ENCODE peak calls at places on chromosomes 2 and 18, in nine cellular contexts. S is choroid plexus epithelial cell, Z is kidney, P is GM12865, G is GM12878, H is body of pancreas, N is suprapubic skin, F is WERI-Rb-1, T is fibroblast of lung. B is an unnamed sample.

GRCh38 chr2:26477126-26477910 is 606 bp downstream of the OTOF start:
- DNase-seq in G (no peak), F (no peak), Z (peak; percentile 55), P (no peak), N (no peak), T (no peak), S (no peak), H (no peak), B (no peak)

GRCh38 chr2:170886391-170886790 is 42.7 kb upstream of the GORASP2 start:
- DNase-seq in S (peak; percentile 60), N (no peak), G (no peak), F (no peak), Z (no peak), H (no peak), P (no peak), T (peak; percentile 97), B (peak; percentile 55)

GRCh38 chr2:218405365-218406208 is 5.9 kb downstream of the CTDSP1 start:
- DNase-seq in G (no peak), N (no peak), H (no peak), S (no peak), P (no peak), T (no peak), Z (peak; percentile 85), F (peak; percentile 38), B (no peak)

GRCh38 chr2:106065983-106066826 is 127.9 kb downstream of the UXS1 start:
- DNase-seq in S (no peak), F (no peak), P (no peak), T (no peak), N (no peak), G (no peak), Z (no peak), H (no peak), B (no peak)

GRCh38 chr18:34595673-34596072 is 114.4 kb upstream of the DTNA start:
- DNase-seq in F (peak; percentile 19), S (peak; percentile 77), Z (no peak), H (no peak), T (peak; percentile 36), G (no peak), P (peak; percentile 8), N (no peak), B (no peak)

GRCh38 chr2:68536000-68536399 is 68.6 kb downstream of the APLF start:
- DNase-seq in G (no peak), S (no peak), Z (no peak), N (no peak), P (no peak), F (no peak), T (no peak), H (no peak), B (no peak)

GRCh38 chr2:36594849-36595248 is 3.1 kb downstream of the FEZ2 start:
- DNase-seq in G (no peak), H (no peak), T (no peak), N (no peak), S (no peak), F (no peak), P (no peak), Z (no peak), B (no peak)

GRCh38 chr2:29009711-29010677 is 28.9 kb downstream of the TOGARAM2 start:
- DNase-seq in S (no peak), Z (peak; percentile 66), P (no peak), F (peak; percentile 47), G (no peak), T (no peak), N (no peak), H (no peak), B (no peak)

GRCh38 chr2:134173338-134174016 is 80.4 kb upstream of the MGAT5 start:
- DNase-seq in F (peak; percentile 36), N (no peak), S (no peak), T (no peak), G (no peak), H (peak; percentile 47), P (no peak), Z (no peak), B (no peak)

GRCh38 chr2:27322301-27322765 is 564 bp downstream of the MPV17 start:
- DNase-seq in N (no peak), Z (peak; percentile 78), G (no peak), F (peak; percentile 29), H (peak; percentile 32), P (peak; percentile 52), S (peak; percentile 21), T (peak; percentile 17), B (no peak)

GRCh38 chr2:8312861-8313768 is 368.7 kb upstream of the ID2 start:
- DNase-seq in P (peak; percentile 91), H (no peak), G (peak; percentile 96), S (no peak), T (peak; percentile 39), F (peak; percentile 82), Z (no peak), N (no peak), B (no peak)

DNA sequence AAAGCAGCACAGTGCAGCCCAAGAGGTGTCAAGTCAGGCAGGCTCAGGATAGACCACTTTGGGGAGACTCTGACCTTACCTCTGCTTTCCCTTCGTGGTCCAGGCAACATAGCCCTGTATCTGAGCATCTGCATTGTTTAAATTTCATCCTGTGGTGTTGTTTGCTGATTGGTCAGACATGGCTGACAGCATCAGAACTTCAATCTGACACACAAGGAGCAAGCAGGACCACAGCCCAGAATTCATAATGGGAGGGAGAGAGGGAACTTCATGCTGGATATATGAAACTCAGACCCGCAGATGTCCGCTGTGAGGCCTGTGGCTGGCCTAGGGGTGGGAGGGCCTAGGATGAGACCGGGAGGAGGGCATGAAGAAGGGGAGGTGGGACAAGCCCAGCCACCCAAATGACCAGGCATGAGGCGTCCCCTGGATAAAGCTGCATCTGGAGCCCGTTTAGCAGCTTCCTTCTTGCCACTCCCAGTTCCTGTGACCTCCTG is 285.6 kb downstream of the TCF4 start:
- DNase-seq in G (no peak), Z (no peak), H (no peak), F (no peak), P (no peak), S (no peak), N (no peak), T (peak; percentile 39), B (no peak)
- H3K4me3 ChIP-seq in G (no peak overlapping the region), Z (no peak overlapping the region), H (no peak overlapping the region), F (no peak overlapping the region), P (peak overlapping the region; percentile 51), S (peak overlapping the region; percentile 36), N (peak overlapping the region; percentile 15), T (peak overlapping the region; percentile 37), B (peak overlapping the region; percentile 17)

GRCh38 chr2:20374919-20375318 is 24.3 kb upstream of the PUM2 start:
- DNase-seq in S (no peak), F (no peak), G (no peak), Z (no peak), T (no peak), P (no peak), H (no peak), N (no peak), B (no peak)

GRCh38 chr2:20369366-20369765 is 18.7 kb upstream of the PUM2 start:
- DNase-seq in S (no peak), G (no peak), N (no peak), H (no peak), T (no peak), Z (no peak), F (no peak), P (no peak), B (no peak)

GRCh38 chr2:20370191-20370590 is 19.5 kb upstream of the PUM2 start:
- DNase-seq in T (no peak), P (no peak), N (no peak), H (no peak), Z (no peak), G (no peak), F (no peak), S (no peak), B (no peak)

GRCh38 chr2:20371656-20372055 is 21.0 kb upstream of the PUM2 start:
- DNase-seq in T (peak; percentile 50), Z (no peak), G (no peak), F (no peak), H (no peak), S (no peak), P (peak; percentile 28), N (peak; percentile 0), B (no peak)

DNA sequence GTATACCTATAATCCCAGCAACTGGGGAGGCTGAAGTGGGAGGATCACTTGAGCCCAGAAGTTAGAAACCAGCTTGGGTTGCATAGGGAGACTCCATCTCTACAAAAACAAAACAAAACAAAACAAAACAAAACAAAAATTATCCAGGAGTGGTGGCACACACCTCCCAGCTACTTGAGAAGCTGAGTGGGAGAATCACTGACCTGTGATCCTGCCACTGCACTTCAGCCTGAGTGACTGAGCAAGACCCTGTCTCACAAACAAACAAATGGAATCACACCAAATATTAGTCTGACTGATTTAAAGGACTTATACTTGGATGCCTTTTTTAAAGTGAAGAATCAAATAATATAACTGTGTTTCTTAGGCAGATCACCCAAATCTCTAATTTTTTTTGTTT is 22.6 kb upstream of the PUM2 start:
- DNase-seq in T (no peak), F (no peak), H (no peak), P (no peak), S (no peak), G (no peak), Z (no peak), N (no peak), B (no peak)
- H3K4me3 ChIP-seq in T (no peak overlapping the region), F (no peak overlapping the region), H (no peak overlapping the region), P (no peak overlapping the region), S (no peak overlapping the region), G (no peak overlapping the region), Z (no peak overlapping the region), N (no peak overlapping the region), B (no peak overlapping the region)

DNA sequence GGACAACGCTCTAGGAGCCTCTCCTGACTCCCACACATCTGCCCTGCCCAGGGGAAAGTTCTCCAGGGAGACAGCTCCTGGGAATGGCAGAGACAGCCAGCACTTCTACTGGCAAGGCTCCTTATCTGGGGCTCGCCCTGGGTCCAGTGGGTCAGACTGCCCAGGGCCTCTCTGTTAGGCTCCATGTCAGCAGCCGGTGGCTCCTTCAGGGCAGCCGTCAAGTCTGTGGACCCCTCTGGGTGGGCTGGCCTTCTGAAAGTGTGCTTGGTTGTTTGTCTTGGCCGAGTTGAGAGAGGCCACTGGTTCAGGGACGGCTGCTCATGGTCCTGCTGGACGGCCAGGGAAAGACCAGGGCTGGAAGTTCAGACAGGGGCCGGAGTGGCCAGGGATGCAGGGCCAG is 65.6 kb downstream of the RPIA start:
- DNase-seq in F (no peak), T (no peak), N (no peak), S (no peak), H (no peak), G (no peak), P (no peak), Z (peak; percentile 45), B (no peak)
- H3K4me3 ChIP-seq in F (no peak overlapping the region), T (no peak overlapping the region), N (no peak overlapping the region), S (no peak overlapping the region), H (no peak overlapping the region), G (no peak overlapping the region), P (no peak overlapping the region), Z (no peak overlapping the region), B (no peak overlapping the region)

DNA sequence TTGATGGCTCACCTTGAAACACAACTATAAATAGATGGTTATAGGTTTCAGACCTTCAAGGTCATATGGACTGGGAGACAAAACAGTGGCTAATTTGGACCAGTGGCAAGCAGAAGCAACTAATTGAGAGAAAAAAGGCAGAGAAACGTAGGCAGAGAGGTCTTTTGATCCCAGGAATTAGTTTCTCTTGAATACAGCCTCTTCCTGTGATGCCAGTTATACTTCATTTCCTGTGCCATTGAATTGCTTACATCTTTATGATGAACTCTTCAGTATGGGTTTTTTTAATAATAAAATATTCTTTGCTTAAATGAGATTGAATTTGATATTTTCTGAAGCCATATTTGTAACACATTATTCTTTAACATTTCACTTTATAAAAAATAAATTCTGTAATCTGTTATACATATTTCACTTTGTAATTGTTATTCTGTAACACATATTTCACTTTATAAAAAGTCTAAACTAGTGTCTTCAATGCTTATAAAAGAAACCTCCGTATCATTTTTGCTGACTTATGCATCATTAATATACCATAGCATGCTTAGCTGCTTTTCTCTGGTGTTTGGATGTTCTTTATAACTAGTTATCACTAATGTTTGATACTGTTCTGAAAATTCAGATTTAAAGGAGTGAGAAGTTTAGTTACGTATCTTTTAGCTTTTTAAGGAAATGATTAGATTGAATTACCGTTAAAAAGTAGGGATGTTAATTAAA is 8.9 kb downstream of the VAPA start:
- DNase-seq in G (no peak), P (no peak), Z (no peak), S (no peak), N (no peak), H (no peak), F (no peak), T (no peak), B (no peak)
- H3K4me3 ChIP-seq in G (no peak overlapping the region), P (no peak overlapping the region), Z (no peak overlapping the region), S (no peak overlapping the region), N (no peak overlapping the region), H (no peak overlapping the region), F (no peak overlapping the region), T (no peak overlapping the region), B (no peak overlapping the region)

B was measured in skeletal muscle cell.